ENCODE peak calls at places on chromosomes 13 and 19, in five cellular contexts. One of them, this sample, is unnamed.

GRCh38 chr13:29270536-29271045 is 324.9 kb downstream of the SLC7A1 start:
- DNase-seq in K562: no peak
- DNase-seq in A549: no peak
- DNase-seq in WTC11: no peak
- DNase-seq in GM12878: no peak
- DNase-seq in this sample: no peak

GRCh38 chr19:33348301-33349010 is 25.1 kb upstream of the CEBPG start:
- DNase-seq in GM12878: no peak
- DNase-seq in A549: no peak
- DNase-seq in WTC11: no peak
- DNase-seq in K562: no peak
- DNase-seq in this sample: peak; percentile 46

GRCh38 chr13:99619207-99619606 is 117.9 kb downstream of the TM9SF2 start:
- DNase-seq in GM12878: no peak
- DNase-seq in K562: no peak
- DNase-seq in A549: no peak
- DNase-seq in WTC11: no peak
- DNase-seq in this sample: no peak

GRCh38 chr13:21240586-21240985 is 64.1 kb downstream of the MRPL57 start:
- DNase-seq in K562: no peak
- DNase-seq in GM12878: no peak
- DNase-seq in WTC11: no peak
- DNase-seq in A549: no peak
- DNase-seq in this sample: no peak

GRCh38 chr19:30691767-30692516 is 319.8 kb downstream of the ZNF536 start:
- DNase-seq in A549: no peak
- DNase-seq in WTC11: no peak
- DNase-seq in K562: no peak
- DNase-seq in GM12878: no peak
- DNase-seq in this sample: no peak

GRCh38 chr19:15840833-15841232 is 25.4 kb upstream of the OR10H1 start:
- DNase-seq in GM12878: no peak
- DNase-seq in A549: no peak
- DNase-seq in K562: no peak
- DNase-seq in WTC11: no peak
- DNase-seq in this sample: no peak

GRCh38 chr19:49058592-49058991 is 1.0 kb upstream of the CGB7 start:
- DNase-seq in K562: peak; percentile 61
- DNase-seq in A549: peak; percentile 56
- DNase-seq in GM12878: no peak
- DNase-seq in WTC11: peak; percentile 52
- DNase-seq in this sample: no peak

GRCh38 chr19:40592170-40592569 is 9.0 kb upstream of the LTBP4 start:
- DNase-seq in K562: no peak
- DNase-seq in A549: peak; percentile 92
- DNase-seq in WTC11: no peak
- DNase-seq in GM12878: no peak
- DNase-seq in this sample: peak; percentile 36

GRCh38 chr19:50046649-50047503 is 21.1 kb downstream of the ZNF473 start:
- DNase-seq in WTC11: peak; percentile 80
- DNase-seq in GM12878: no peak
- DNase-seq in A549: peak; percentile 65
- DNase-seq in K562: peak; percentile 50
- DNase-seq in this sample: peak; percentile 60

GRCh38 chr19:29014857-29015436 is 198.0 kb downstream of the UQCRFS1 start:
- DNase-seq in GM12878: no peak
- DNase-seq in K562: no peak
- DNase-seq in A549: peak; percentile 20
- DNase-seq in WTC11: no peak
- DNase-seq in this sample: no peak
- TF ChIP-seq ESRRA in GM12878: no peak
- TF ChIP-seq ESRRA in K562: no peak
- TF ChIP-seq ESRRA in A549: no peak
- TF ChIP-seq ESRRA in WTC11: no peak
- TF ChIP-seq ESRRA in this sample: no peak

DNA sequence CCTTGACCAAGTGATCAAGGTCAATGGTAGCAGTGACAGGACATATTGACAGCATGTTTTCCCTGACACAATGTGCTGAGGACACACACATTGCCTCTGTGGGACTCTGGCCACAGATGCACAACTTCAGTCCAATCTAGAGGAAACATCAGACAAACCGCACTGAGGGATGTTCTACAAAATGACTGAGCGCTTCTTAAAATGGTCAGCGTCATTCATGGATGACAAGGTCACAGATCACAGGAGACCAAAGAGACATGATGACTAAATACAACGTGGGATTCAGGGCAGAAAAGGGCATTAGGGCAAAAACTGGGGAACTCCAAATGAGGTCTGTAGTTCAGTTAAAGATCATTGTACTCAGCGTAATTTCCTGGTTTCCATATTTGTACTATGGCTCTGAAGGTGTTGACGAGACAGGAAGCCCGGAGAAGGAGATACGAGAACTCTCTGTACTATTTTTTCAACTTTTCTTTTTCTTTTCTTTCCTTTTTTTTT is 20.6 kb downstream of the PBX4 start:
- DNase-seq in GM12878: peak; percentile 99
- DNase-seq in K562: no peak
- DNase-seq in WTC11: no peak
- DNase-seq in A549: no peak
- DNase-seq in this sample: peak; percentile 27
- TF ChIP-seq ESRRA in GM12878: peak; percentile 98
- TF ChIP-seq ESRRA in K562: peak; percentile 85
- TF ChIP-seq ESRRA in WTC11: no peak
- TF ChIP-seq ESRRA in A549: no peak
- TF ChIP-seq ESRRA in this sample: peak; percentile 33

GRCh38 chr19:2089727-2090053 is 6.4 kb downstream of the MOB3A start:
- DNase-seq in A549: no peak
- DNase-seq in WTC11: no peak
- DNase-seq in GM12878: no peak
- DNase-seq in K562: no peak
- DNase-seq in this sample: no peak

GRCh38 chr19:2087621-2088100 is 8.5 kb downstream of the MOB3A start:
- DNase-seq in K562: no peak
- DNase-seq in WTC11: no peak
- DNase-seq in A549: no peak
- DNase-seq in GM12878: peak; percentile 83
- DNase-seq in this sample: no peak

GRCh38 chr19:2083174-2083854 is 12.8 kb downstream of the MOB3A start:
- DNase-seq in GM12878: no peak
- DNase-seq in K562: no peak
- DNase-seq in WTC11: no peak
- DNase-seq in A549: no peak
- DNase-seq in this sample: no peak

GRCh38 chr19:2084993-2085720 is 11.0 kb downstream of the MOB3A start:
- DNase-seq in K562: no peak
- DNase-seq in GM12878: peak; percentile 96
- DNase-seq in WTC11: no peak
- DNase-seq in A549: no peak
- DNase-seq in this sample: no peak

DNA sequence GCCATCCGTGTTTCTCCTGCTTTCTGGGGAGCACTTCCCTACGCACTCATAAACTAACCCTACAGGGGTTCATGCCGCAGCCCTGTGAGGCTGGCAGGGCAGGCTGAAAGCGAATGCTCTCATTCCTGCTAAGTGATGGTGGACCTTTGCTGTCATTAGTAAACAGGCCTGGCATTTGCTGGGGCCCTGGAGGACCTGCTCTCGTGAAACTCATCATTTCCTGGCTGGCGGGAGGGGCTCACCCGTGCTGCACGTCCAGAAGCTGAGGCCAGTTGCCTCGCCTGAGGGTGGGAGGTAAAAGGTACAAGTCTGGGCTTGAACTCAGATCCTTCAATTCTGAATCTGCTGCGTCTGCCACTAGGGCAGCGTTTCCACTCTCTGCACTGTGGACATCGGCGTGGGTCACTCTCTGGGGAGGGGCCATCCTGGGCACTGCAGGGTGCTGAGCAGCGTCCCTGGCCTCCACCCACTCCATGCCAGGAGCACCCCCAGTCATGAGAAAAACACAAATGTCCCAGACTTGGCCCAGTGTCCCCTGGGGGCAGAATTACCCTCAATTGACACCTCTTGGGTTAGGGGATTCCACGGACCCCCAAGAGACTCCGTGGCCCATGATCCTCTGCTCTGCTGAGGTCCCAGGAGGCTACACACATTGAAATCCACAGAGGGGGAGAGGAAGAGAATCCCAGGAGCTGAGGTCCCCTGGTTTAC is 7.0 kb downstream of the MOB3A start:
- DNase-seq in GM12878: peak; percentile 78
- DNase-seq in A549: no peak
- DNase-seq in K562: no peak
- DNase-seq in WTC11: no peak
- DNase-seq in this sample: no peak
- TF ChIP-seq ESRRA in GM12878: no peak
- TF ChIP-seq ESRRA in A549: no peak
- TF ChIP-seq ESRRA in K562: no peak
- TF ChIP-seq ESRRA in WTC11: no peak
- TF ChIP-seq ESRRA in this sample: no peak

GRCh38 chr13:46595136-46595917 is 42.4 kb downstream of the LRCH1 start:
- DNase-seq in A549: no peak
- DNase-seq in GM12878: no peak
- DNase-seq in K562: no peak
- DNase-seq in WTC11: no peak
- DNase-seq in this sample: no peak
- TF ChIP-seq ESRRA in A549: no peak
- TF ChIP-seq ESRRA in GM12878: no peak
- TF ChIP-seq ESRRA in K562: no peak
- TF ChIP-seq ESRRA in WTC11: no peak
- TF ChIP-seq ESRRA in this sample: no peak

GRCh38 chr13:40668335-40668734 is 1.9 kb upstream of the FOXO1 start:
- DNase-seq in K562: peak; percentile 55
- DNase-seq in A549: peak; percentile 47
- DNase-seq in WTC11: peak; percentile 51
- DNase-seq in GM12878: no peak
- DNase-seq in this sample: peak; percentile 54
- TF ChIP-seq ESRRA in K562: no peak
- TF ChIP-seq ESRRA in A549: no peak
- TF ChIP-seq ESRRA in WTC11: no peak
- TF ChIP-seq ESRRA in GM12878: no peak
- TF ChIP-seq ESRRA in this sample: no peak

GRCh38 chr13:19864018-19864338 is 529 bp upstream of the ZMYM5 start:
- DNase-seq in K562: peak; percentile 68
- DNase-seq in GM12878: no peak
- DNase-seq in A549: peak; percentile 83
- DNase-seq in WTC11: peak; percentile 56
- DNase-seq in this sample: no peak
- TF ChIP-seq ESRRA in K562: no peak
- TF ChIP-seq ESRRA in GM12878: no peak
- TF ChIP-seq ESRRA in A549: no peak
- TF ChIP-seq ESRRA in WTC11: no peak
- TF ChIP-seq ESRRA in this sample: no peak

GRCh38 chr13:105611424-105611823 is 924.0 kb downstream of the EFNB2 start:
- DNase-seq in WTC11: no peak
- DNase-seq in A549: no peak
- DNase-seq in K562: no peak
- DNase-seq in GM12878: no peak
- DNase-seq in this sample: no peak
- TF ChIP-seq ESRRA in WTC11: no peak
- TF ChIP-seq ESRRA in A549: no peak
- TF ChIP-seq ESRRA in K562: no peak
- TF ChIP-seq ESRRA in GM12878: no peak
- TF ChIP-seq ESRRA in this sample: no peak

DNA sequence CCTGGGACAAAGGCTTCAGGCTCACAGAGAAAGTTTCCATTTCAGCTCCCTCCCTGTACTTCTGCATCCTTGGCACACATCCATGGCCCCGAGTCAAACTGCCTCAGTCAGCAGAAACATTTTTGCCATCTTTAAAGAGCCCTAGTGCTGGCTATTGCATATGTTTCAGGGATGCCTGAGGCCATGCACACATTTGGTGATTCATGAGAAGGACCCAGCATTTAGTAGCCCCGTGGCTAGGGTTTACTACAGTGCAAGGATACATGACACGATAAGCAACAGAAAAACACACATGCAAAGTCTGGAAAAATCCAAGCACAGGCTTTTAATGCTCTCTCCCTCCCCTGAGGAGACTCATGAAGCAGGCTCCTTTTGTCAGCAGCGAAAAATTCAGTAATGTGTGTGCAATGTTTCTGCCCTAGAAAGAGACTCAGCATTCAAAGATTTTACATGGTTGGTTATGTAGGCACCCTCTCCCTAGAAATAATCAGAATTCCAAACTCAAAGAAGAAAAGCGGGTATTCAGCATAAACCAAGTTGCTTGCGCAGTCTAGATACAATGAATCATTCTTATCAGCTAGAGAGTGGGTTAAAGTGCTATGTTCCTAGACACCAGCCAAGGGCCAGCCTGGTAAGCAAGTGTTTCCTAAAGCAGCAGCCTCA is 17.6 kb downstream of the ACOD1 start:
- DNase-seq in GM12878: no peak
- DNase-seq in A549: no peak
- DNase-seq in WTC11: no peak
- DNase-seq in K562: no peak
- DNase-seq in this sample: no peak
- TF ChIP-seq ESRRA in GM12878: no peak
- TF ChIP-seq ESRRA in A549: no peak
- TF ChIP-seq ESRRA in WTC11: no peak
- TF ChIP-seq ESRRA in K562: no peak
- TF ChIP-seq ESRRA in this sample: no peak

This sample was measured in HepG2.